ENCODE peak calls at places on chromosome 6, in ten cellular contexts. One of them, this sample, is unnamed. For H3K36me3, the result is how much of the 10 kb centered on the place peaks cover.

GRCh38 chr6:30158475-30159025 is 2.5 kb downstream of the TRIM10 start:
- DNase-seq in IMR-90: no peak
- DNase-seq in mesenchymal stem cell: no peak
- DNase-seq in CD8-positive, alpha-beta memory T cell: no peak
- DNase-seq in cardiac muscle cell: no peak
- DNase-seq in neural progenitor cell: no peak
- DNase-seq in tibial artery: no peak
- DNase-seq in psoas muscle: no peak
- DNase-seq in astrocyte: no peak
- DNase-seq in CD4-positive, CD25-positive, alpha-beta regulatory T cell: no peak
- DNase-seq in this sample: no peak

GRCh38 chr6:124053315-124053714 is 249.7 kb downstream of the NKAIN2 start:
- DNase-seq in psoas muscle: no peak
- DNase-seq in astrocyte: no peak
- DNase-seq in CD8-positive, alpha-beta memory T cell: no peak
- DNase-seq in CD4-positive, CD25-positive, alpha-beta regulatory T cell: no peak
- DNase-seq in neural progenitor cell: no peak
- DNase-seq in mesenchymal stem cell: no peak
- DNase-seq in tibial artery: no peak
- DNase-seq in IMR-90: no peak
- DNase-seq in cardiac muscle cell: no peak
- DNase-seq in this sample: no peak

GRCh38 chr6:95923518-95923917 is 92.3 kb upstream of the FUT9 start:
- DNase-seq in mesenchymal stem cell: no peak
- DNase-seq in CD8-positive, alpha-beta memory T cell: no peak
- DNase-seq in neural progenitor cell: peak
- DNase-seq in tibial artery: no peak
- DNase-seq in CD4-positive, CD25-positive, alpha-beta regulatory T cell: no peak
- DNase-seq in psoas muscle: no peak
- DNase-seq in astrocyte: no peak
- DNase-seq in IMR-90: no peak
- DNase-seq in cardiac muscle cell: peak
- DNase-seq in this sample: peak

GRCh38 chr6:151723152-151723551 is 84.3 kb upstream of the ESR1 start:
- DNase-seq in IMR-90: no peak
- DNase-seq in tibial artery: no peak
- DNase-seq in cardiac muscle cell: no peak
- DNase-seq in CD4-positive, CD25-positive, alpha-beta regulatory T cell: peak
- DNase-seq in CD8-positive, alpha-beta memory T cell: no peak
- DNase-seq in astrocyte: no peak
- DNase-seq in psoas muscle: no peak
- DNase-seq in mesenchymal stem cell: no peak
- DNase-seq in neural progenitor cell: no peak
- DNase-seq in this sample: no peak

GRCh38 chr6:123913858-123914257 is 110.2 kb downstream of the NKAIN2 start:
- DNase-seq in IMR-90: peak
- DNase-seq in mesenchymal stem cell: peak
- DNase-seq in astrocyte: peak
- DNase-seq in CD4-positive, CD25-positive, alpha-beta regulatory T cell: no peak
- DNase-seq in tibial artery: no peak
- DNase-seq in CD8-positive, alpha-beta memory T cell: no peak
- DNase-seq in cardiac muscle cell: no peak
- DNase-seq in neural progenitor cell: no peak
- DNase-seq in psoas muscle: no peak
- DNase-seq in this sample: no peak

GRCh38 chr6:149727793-149728498 is 10.0 kb upstream of the LATS1 start:
- DNase-seq in cardiac muscle cell: no peak
- DNase-seq in tibial artery: no peak
- DNase-seq in mesenchymal stem cell: no peak
- DNase-seq in neural progenitor cell: no peak
- DNase-seq in CD8-positive, alpha-beta memory T cell: no peak
- DNase-seq in astrocyte: no peak
- DNase-seq in CD4-positive, CD25-positive, alpha-beta regulatory T cell: no peak
- DNase-seq in IMR-90: no peak
- DNase-seq in psoas muscle: no peak
- DNase-seq in this sample: no peak

GRCh38 chr6:129749749-129750120 is 39.8 kb upstream of the ARHGAP18 start:
- DNase-seq in astrocyte: peak
- DNase-seq in neural progenitor cell: no peak
- DNase-seq in tibial artery: no peak
- DNase-seq in psoas muscle: no peak
- DNase-seq in CD8-positive, alpha-beta memory T cell: peak
- DNase-seq in CD4-positive, CD25-positive, alpha-beta regulatory T cell: peak
- DNase-seq in cardiac muscle cell: no peak
- DNase-seq in IMR-90: peak
- DNase-seq in mesenchymal stem cell: peak
- DNase-seq in this sample: peak

GRCh38 chr6:154558984-154559383 is 48.5 kb upstream of the CNKSR3 start:
- DNase-seq in cardiac muscle cell: no peak
- DNase-seq in psoas muscle: no peak
- DNase-seq in CD8-positive, alpha-beta memory T cell: no peak
- DNase-seq in tibial artery: no peak
- DNase-seq in CD4-positive, CD25-positive, alpha-beta regulatory T cell: no peak
- DNase-seq in astrocyte: no peak
- DNase-seq in neural progenitor cell: no peak
- DNase-seq in mesenchymal stem cell: no peak
- DNase-seq in IMR-90: no peak
- DNase-seq in this sample: no peak

GRCh38 chr6:40779399-40779798 is 192.2 kb upstream of the LRFN2 start:
- DNase-seq in CD4-positive, CD25-positive, alpha-beta regulatory T cell: no peak
- DNase-seq in neural progenitor cell: no peak
- DNase-seq in IMR-90: peak
- DNase-seq in mesenchymal stem cell: peak
- DNase-seq in CD8-positive, alpha-beta memory T cell: no peak
- DNase-seq in psoas muscle: no peak
- DNase-seq in tibial artery: no peak
- DNase-seq in cardiac muscle cell: no peak
- DNase-seq in astrocyte: peak
- DNase-seq in this sample: no peak

GRCh38 chr6:157150076-157150475 is 173.2 kb downstream of the TMEM242 start:
- DNase-seq in CD8-positive, alpha-beta memory T cell: no peak
- DNase-seq in psoas muscle: no peak
- DNase-seq in cardiac muscle cell: no peak
- DNase-seq in astrocyte: peak
- DNase-seq in CD4-positive, CD25-positive, alpha-beta regulatory T cell: no peak
- DNase-seq in mesenchymal stem cell: peak
- DNase-seq in tibial artery: no peak
- DNase-seq in neural progenitor cell: no peak
- DNase-seq in IMR-90: peak
- DNase-seq in this sample: no peak

GRCh38 chr6:31407699-31408098 is 4.3 kb downstream of the MICA start:
- DNase-seq in IMR-90: peak
- DNase-seq in cardiac muscle cell: no peak
- DNase-seq in psoas muscle: no peak
- DNase-seq in tibial artery: no peak
- DNase-seq in CD4-positive, CD25-positive, alpha-beta regulatory T cell: no peak
- DNase-seq in neural progenitor cell: no peak
- DNase-seq in mesenchymal stem cell: peak
- DNase-seq in CD8-positive, alpha-beta memory T cell: no peak
- DNase-seq in astrocyte: peak
- DNase-seq in this sample: no peak

GRCh38 chr6:45375449-45375848 is 2.3 kb downstream of the SUPT3H start:
- DNase-seq in CD8-positive, alpha-beta memory T cell: no peak
- DNase-seq in CD4-positive, CD25-positive, alpha-beta regulatory T cell: no peak
- DNase-seq in cardiac muscle cell: no peak
- DNase-seq in tibial artery: no peak
- DNase-seq in mesenchymal stem cell: no peak
- DNase-seq in psoas muscle: no peak
- DNase-seq in astrocyte: no peak
- DNase-seq in neural progenitor cell: no peak
- DNase-seq in IMR-90: no peak
- DNase-seq in this sample: no peak

GRCh38 chr6:162728177-162728571 is 400 bp downstream of the PACRG start:
- DNase-seq in psoas muscle: no peak
- DNase-seq in tibial artery: no peak
- DNase-seq in astrocyte: no peak
- DNase-seq in mesenchymal stem cell: no peak
- DNase-seq in CD4-positive, CD25-positive, alpha-beta regulatory T cell: no peak
- DNase-seq in neural progenitor cell: peak
- DNase-seq in CD8-positive, alpha-beta memory T cell: no peak
- DNase-seq in cardiac muscle cell: no peak
- DNase-seq in IMR-90: no peak
- DNase-seq in this sample: no peak

GRCh38 chr6:40485795-40486194 is 101.4 kb downstream of the LRFN2 start:
- DNase-seq in tibial artery: no peak
- DNase-seq in astrocyte: no peak
- DNase-seq in mesenchymal stem cell: no peak
- DNase-seq in IMR-90: no peak
- DNase-seq in psoas muscle: no peak
- DNase-seq in neural progenitor cell: no peak
- DNase-seq in CD4-positive, CD25-positive, alpha-beta regulatory T cell: no peak
- DNase-seq in cardiac muscle cell: no peak
- DNase-seq in CD8-positive, alpha-beta memory T cell: no peak
- DNase-seq in this sample: no peak

GRCh38 chr6:11810039-11810541 is 31.5 kb upstream of the ADTRP start:
- DNase-seq in mesenchymal stem cell: peak
- DNase-seq in CD8-positive, alpha-beta memory T cell: no peak
- DNase-seq in neural progenitor cell: no peak
- DNase-seq in cardiac muscle cell: peak
- DNase-seq in CD4-positive, CD25-positive, alpha-beta regulatory T cell: no peak
- DNase-seq in psoas muscle: peak
- DNase-seq in astrocyte: peak
- DNase-seq in IMR-90: peak
- DNase-seq in tibial artery: peak
- DNase-seq in this sample: peak

GRCh38 chr6:285030-285771 is 7.1 kb upstream of the DUSP22 start:
- DNase-seq in CD8-positive, alpha-beta memory T cell: no peak
- DNase-seq in psoas muscle: no peak
- DNase-seq in CD4-positive, CD25-positive, alpha-beta regulatory T cell: no peak
- DNase-seq in mesenchymal stem cell: no peak
- DNase-seq in tibial artery: no peak
- DNase-seq in cardiac muscle cell: no peak
- DNase-seq in astrocyte: no peak
- DNase-seq in neural progenitor cell: no peak
- DNase-seq in IMR-90: no peak
- DNase-seq in this sample: no peak

GRCh38 chr6:90370493-90370959 is 73.9 kb upstream of the BACH2 start:
- DNase-seq in neural progenitor cell: no peak
- DNase-seq in CD4-positive, CD25-positive, alpha-beta regulatory T cell: no peak
- DNase-seq in tibial artery: no peak
- DNase-seq in mesenchymal stem cell: no peak
- DNase-seq in IMR-90: peak
- DNase-seq in astrocyte: no peak
- DNase-seq in psoas muscle: no peak
- DNase-seq in cardiac muscle cell: no peak
- DNase-seq in CD8-positive, alpha-beta memory T cell: no peak
- DNase-seq in this sample: no peak

GRCh38 chr6:52597738-52598122 is 20.9 kb upstream of the TRAM2 start:
- DNase-seq in psoas muscle: no peak
- DNase-seq in tibial artery: no peak
- DNase-seq in neural progenitor cell: no peak
- DNase-seq in CD8-positive, alpha-beta memory T cell: no peak
- DNase-seq in mesenchymal stem cell: no peak
- DNase-seq in CD4-positive, CD25-positive, alpha-beta regulatory T cell: no peak
- DNase-seq in cardiac muscle cell: no peak
- DNase-seq in astrocyte: no peak
- DNase-seq in IMR-90: no peak
- DNase-seq in this sample: no peak
- H3K4me3 ChIP-seq in psoas muscle: peak
- H3K4me3 ChIP-seq in tibial artery: peak
- H3K4me3 ChIP-seq in neural progenitor cell: no peak
- H3K4me3 ChIP-seq in CD8-positive, alpha-beta memory T cell: no peak
- H3K4me3 ChIP-seq in mesenchymal stem cell: no peak
- H3K4me3 ChIP-seq in CD4-positive, CD25-positive, alpha-beta regulatory T cell: no peak
- H3K4me3 ChIP-seq in cardiac muscle cell: no peak
- H3K4me3 ChIP-seq in astrocyte: no peak
- H3K4me3 ChIP-seq in IMR-90: no peak
- H3K4me3 ChIP-seq in this sample: no peak

DNA sequence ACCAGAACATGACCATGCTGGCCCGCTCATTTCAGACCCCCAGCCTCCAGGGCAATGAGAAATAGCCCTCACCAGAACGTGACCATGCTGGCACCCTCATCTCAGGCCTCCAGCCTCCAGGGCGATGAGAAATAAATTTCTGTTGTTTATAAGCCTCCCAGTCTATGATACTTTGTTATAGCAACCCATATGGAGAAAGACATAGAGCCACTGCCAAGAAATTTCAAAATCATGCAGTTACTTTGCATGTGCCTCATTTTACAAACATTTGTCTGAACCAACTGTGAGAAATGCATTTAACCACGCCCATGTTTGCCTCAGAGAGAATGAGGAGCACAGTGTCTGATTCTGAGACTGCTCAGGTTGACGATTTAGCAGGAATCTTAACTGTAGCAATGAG is 15.5 kb downstream of the CYP39A1 start:
- DNase-seq in tibial artery: no peak
- DNase-seq in CD8-positive, alpha-beta memory T cell: no peak
- DNase-seq in neural progenitor cell: no peak
- DNase-seq in IMR-90: peak
- DNase-seq in astrocyte: peak
- DNase-seq in CD4-positive, CD25-positive, alpha-beta regulatory T cell: no peak
- DNase-seq in psoas muscle: no peak
- DNase-seq in cardiac muscle cell: no peak
- DNase-seq in mesenchymal stem cell: peak
- DNase-seq in this sample: no peak
- H3K27ac ChIP-seq in tibial artery: no peak
- H3K27ac ChIP-seq in CD8-positive, alpha-beta memory T cell: no peak
- H3K27ac ChIP-seq in neural progenitor cell: no peak
- H3K27ac ChIP-seq in IMR-90: no peak
- H3K27ac ChIP-seq in astrocyte: no peak
- H3K27ac ChIP-seq in CD4-positive, CD25-positive, alpha-beta regulatory T cell: no peak
- H3K27ac ChIP-seq in psoas muscle: no peak
- H3K27ac ChIP-seq in cardiac muscle cell: no peak
- H3K27ac ChIP-seq in mesenchymal stem cell: no peak
- H3K27ac ChIP-seq in this sample: no peak

GRCh38 chr6:8088886-8089285 is 13.5 kb downstream of the EEF1E1 start:
- DNase-seq in tibial artery: no peak
- DNase-seq in cardiac muscle cell: no peak
- DNase-seq in astrocyte: no peak
- DNase-seq in IMR-90: no peak
- DNase-seq in mesenchymal stem cell: no peak
- DNase-seq in neural progenitor cell: no peak
- DNase-seq in CD4-positive, CD25-positive, alpha-beta regulatory T cell: no peak
- DNase-seq in CD8-positive, alpha-beta memory T cell: no peak
- DNase-seq in psoas muscle: no peak
- DNase-seq in this sample: no peak
- H3K36me3 ChIP-seq in tibial artery: half or more
- H3K36me3 ChIP-seq in cardiac muscle cell: under half
- H3K36me3 ChIP-seq in astrocyte: under half
- H3K36me3 ChIP-seq in IMR-90: under half
- H3K36me3 ChIP-seq in mesenchymal stem cell: half or more
- H3K36me3 ChIP-seq in neural progenitor cell: under half
- H3K36me3 ChIP-seq in CD4-positive, CD25-positive, alpha-beta regulatory T cell: half or more
- H3K36me3 ChIP-seq in CD8-positive, alpha-beta memory T cell: under half
- H3K36me3 ChIP-seq in psoas muscle: under half
- H3K36me3 ChIP-seq in this sample: under half

DNA sequence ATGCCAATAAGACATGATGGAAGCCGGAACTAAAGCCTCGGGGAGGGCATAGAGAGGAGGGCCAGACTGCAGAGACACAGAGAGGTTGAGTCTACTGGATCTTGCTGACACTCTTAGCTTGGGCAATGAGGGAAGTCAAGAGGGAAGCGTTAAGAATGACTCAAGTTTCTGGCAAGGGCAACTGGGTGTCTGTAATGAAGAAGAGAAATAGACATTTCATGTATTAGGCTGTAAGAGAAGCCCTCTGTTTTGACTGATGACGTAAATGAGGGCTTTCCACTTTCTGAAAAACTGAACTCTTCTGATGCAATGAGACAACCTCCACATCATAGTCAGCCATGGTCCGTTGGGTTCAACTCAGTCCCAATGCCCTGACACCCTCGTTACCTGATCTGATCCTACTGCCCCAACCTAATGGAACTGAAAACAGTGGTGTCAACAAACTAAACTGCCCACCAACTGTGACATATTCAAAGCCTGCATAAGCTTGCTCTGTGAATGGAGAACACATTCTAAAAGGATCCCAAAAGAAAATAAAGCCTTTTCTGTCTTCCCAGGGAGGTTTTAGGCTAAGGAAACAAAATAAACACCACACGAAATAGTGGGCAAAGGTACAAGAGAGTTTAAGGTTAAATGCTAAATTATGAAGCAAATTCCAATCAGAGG is 45.8 kb upstream of the PNRC1 start:
- DNase-seq in neural progenitor cell: peak
- DNase-seq in astrocyte: peak
- DNase-seq in mesenchymal stem cell: peak
- DNase-seq in CD8-positive, alpha-beta memory T cell: no peak
- DNase-seq in CD4-positive, CD25-positive, alpha-beta regulatory T cell: no peak
- DNase-seq in psoas muscle: no peak
- DNase-seq in cardiac muscle cell: no peak
- DNase-seq in tibial artery: no peak
- DNase-seq in IMR-90: peak
- DNase-seq in this sample: no peak
- H3K4me3 ChIP-seq in neural progenitor cell: no peak
- H3K4me3 ChIP-seq in astrocyte: no peak
- H3K4me3 ChIP-seq in mesenchymal stem cell: no peak
- H3K4me3 ChIP-seq in CD8-positive, alpha-beta memory T cell: no peak
- H3K4me3 ChIP-seq in CD4-positive, CD25-positive, alpha-beta regulatory T cell: no peak
- H3K4me3 ChIP-seq in psoas muscle: peak
- H3K4me3 ChIP-seq in cardiac muscle cell: no peak
- H3K4me3 ChIP-seq in tibial artery: no peak
- H3K4me3 ChIP-seq in IMR-90: no peak
- H3K4me3 ChIP-seq in this sample: no peak

This sample was measured in SJCRH30.